ENCODE peak calls at places on chromosomes 11 and 22, in ten cellular contexts. W is lower lobe of right lung, L is mucosa of descending colon, K is mammary epithelial cell, Y is natural killer cell, Q is heart right ventricle, O is PC-3, I is choroid plexus epithelial cell, D is Calu3, G is progenitor cell of endocrine pancreas. R is an unnamed sample.

GRCh38 chr11:79940165-79940564 is 499.3 kb upstream of the TENM4 start:
- DNase-seq in W (no peak), L (no peak), K (peak), Y (no peak), Q (no peak), O (peak), I (no peak), D (no peak), G (no peak), R (no peak)

GRCh38 chr22:45284705-45285305 is at the start of gene UPK3A:
- DNase-seq in W (peak), L (peak), K (peak), Y (peak), Q (peak), O (peak), I (no peak), D (peak), G (peak), R (no peak)

GRCh38 chr11:69930081-69931059 is 111.2 kb upstream of the FGF3 start:
- DNase-seq in W (peak), L (no peak), K (no peak), Y (no peak), Q (no peak), O (no peak), I (no peak), D (no peak), G (no peak), R (peak)

GRCh38 chr22:26021516-26021915 is 147.7 kb upstream of the SEZ6L start:
- DNase-seq in W (no peak), L (no peak), K (no peak), Y (no peak), Q (no peak), O (no peak), I (no peak), D (no peak), G (no peak), R (no peak)

GRCh38 chr22:32473388-32473952 is 1.1 kb upstream of the FBXO7 start:
- DNase-seq in W (no peak), L (peak), K (peak), Y (peak), Q (no peak), O (peak), I (peak), D (peak), G (no peak), R (no peak)

GRCh38 chr11:33311680-33312079 is 54.5 kb downstream of the HIPK3 start:
- DNase-seq in W (no peak), L (no peak), K (no peak), Y (no peak), Q (no peak), O (no peak), I (no peak), D (no peak), G (no peak), R (no peak)

GRCh38 chr11:7903940-7904339 is 27.1 kb downstream of the OR10A6 start:
- DNase-seq in W (no peak), L (peak), K (no peak), Y (no peak), Q (no peak), O (peak), I (no peak), D (no peak), G (no peak), R (no peak)

GRCh38 chr11:10304495-10305261 is at the start of gene ADM:
- DNase-seq in W (peak), L (peak), K (peak), Y (peak), Q (peak), O (peak), I (peak), D (peak), G (peak), R (peak)

GRCh38 chr22:46068176-46068907 is 82.0 kb upstream of the PPARA start:
- DNase-seq in W (no peak), L (no peak), K (no peak), Y (no peak), Q (no peak), O (peak), I (no peak), D (no peak), G (no peak), R (no peak)

GRCh38 chr22:40176921-40177737 is 596 bp upstream of the TNRC6B start:
- DNase-seq in W (no peak), L (peak), K (peak), Y (peak), Q (no peak), O (peak), I (peak), D (peak), G (no peak), R (no peak)

GRCh38 chr22:37454857-37455686 is 27.8 kb upstream of the ELFN2 start:
- DNase-seq in W (peak), L (no peak), K (peak), Y (no peak), Q (no peak), O (peak), I (peak), D (peak), G (no peak), R (no peak)

GRCh38 chr11:12137938-12138731 is 27.7 kb downstream of the MICAL2 start:
- DNase-seq in W (no peak), L (no peak), K (peak), Y (no peak), Q (no peak), O (no peak), I (peak), D (no peak), G (no peak), R (no peak)

GRCh38 chr11:112523477-112523876 is 262.8 kb upstream of the PLET1 start:
- DNase-seq in W (no peak), L (peak), K (peak), Y (no peak), Q (peak), O (no peak), I (peak), D (no peak), G (no peak), R (no peak)

GRCh38 chr11:65242389-65242788 is 19.4 kb upstream of the POLA2 start:
- DNase-seq in W (no peak), L (no peak), K (no peak), Y (no peak), Q (no peak), O (no peak), I (no peak), D (no peak), G (no peak), R (peak)

DNA sequence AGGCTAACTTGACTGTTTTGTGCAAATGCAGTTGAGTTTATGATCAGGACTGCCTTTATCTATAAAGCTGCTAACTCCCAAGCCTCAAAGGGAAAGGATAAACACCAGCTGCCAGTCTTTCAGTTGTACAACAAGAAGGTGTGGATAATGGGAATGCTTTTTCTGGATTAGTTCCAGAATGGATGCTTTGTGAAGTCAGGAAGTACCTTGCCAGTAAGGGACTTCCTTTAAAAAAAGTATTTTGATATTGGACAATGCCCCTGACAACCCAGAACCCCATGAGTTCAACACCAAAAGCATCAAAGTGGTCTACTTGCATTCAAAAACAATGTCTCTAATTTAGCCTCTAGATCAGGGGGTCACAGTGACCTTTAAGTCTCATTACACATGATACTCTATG is 32.0 kb downstream of the OR5A2 start:
- DNase-seq in W (no peak), L (no peak), K (no peak), Y (no peak), Q (no peak), O (no peak), I (no peak), D (no peak), G (no peak), R (no peak)
- TF ChIP-seq CTCF in W (no peak), L (no peak), K (no peak), Y (no peak), Q (no peak), O (no peak), I (no peak), D (no peak), G (no peak), R (no peak)

DNA sequence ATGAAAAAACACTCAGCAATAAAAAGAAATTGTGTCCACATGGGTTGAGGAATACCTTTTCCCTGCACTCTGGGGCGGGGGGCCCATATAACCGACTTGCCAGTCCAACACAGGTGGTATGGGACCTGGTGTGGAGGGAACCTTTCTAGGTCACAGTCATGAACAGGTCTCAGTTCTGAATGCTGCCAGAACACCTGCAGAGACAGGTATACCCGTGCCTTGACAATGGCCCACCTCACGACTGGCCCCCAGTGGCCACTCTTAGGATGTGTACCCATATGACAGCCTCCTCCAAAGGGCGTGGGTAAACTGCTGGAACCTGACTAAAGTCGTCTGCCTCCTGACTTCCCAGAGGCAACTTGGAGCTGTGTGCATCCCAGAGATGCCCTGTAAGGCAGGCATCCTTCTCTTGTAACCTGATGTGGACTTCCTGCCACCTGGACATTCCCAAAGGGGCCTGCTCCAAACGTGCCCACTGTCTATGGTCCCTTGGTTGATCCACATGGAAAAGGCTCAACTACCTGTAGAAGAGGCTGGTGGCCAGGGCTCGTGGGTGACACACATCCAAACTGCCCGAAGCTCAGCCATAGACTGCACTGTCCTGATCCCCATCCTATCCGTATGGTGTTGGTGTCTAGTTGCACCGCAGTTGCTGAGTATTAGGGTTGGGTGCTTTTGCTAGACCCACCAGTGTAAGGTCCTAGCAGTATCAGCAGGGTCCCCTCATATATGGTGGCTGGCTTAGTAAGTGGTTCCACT is 859.3 kb downstream of the BRD1 start:
- DNase-seq in W (no peak), L (peak), K (no peak), Y (peak), Q (no peak), O (peak), I (no peak), D (no peak), G (peak), R (peak)
- TF ChIP-seq CTCF in W (peak), L (no peak), K (no peak), Y (no peak), Q (no peak), O (peak), I (peak), D (no peak), G (peak), R (peak)

DNA sequence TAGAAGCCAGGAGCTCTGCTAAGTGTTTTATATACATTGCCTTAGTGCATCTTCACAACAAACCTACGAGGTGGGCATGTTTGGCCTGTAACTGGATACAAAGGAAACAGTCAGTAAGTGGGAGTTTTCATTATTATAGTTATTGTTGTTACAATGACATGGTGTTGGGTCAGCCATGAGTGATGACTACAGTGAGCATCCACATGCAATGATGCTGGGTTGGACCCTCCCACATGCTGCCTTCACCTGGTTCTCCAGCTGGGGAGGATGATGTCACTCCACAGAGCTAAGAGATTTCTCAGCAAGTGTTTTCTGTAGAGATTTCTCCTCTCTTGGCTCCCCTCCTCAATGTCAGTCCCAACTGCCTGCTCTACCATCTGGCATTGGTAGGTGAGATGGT is 59.3 kb downstream of the EHF start:
- DNase-seq in W (no peak), L (no peak), K (peak), Y (no peak), Q (no peak), O (peak), I (no peak), D (no peak), G (no peak), R (no peak)
- TF ChIP-seq CTCF in W (no peak), L (no peak), K (no peak), Y (no peak), Q (no peak), O (no peak), I (no peak), D (no peak), G (no peak), R (no peak)

DNA sequence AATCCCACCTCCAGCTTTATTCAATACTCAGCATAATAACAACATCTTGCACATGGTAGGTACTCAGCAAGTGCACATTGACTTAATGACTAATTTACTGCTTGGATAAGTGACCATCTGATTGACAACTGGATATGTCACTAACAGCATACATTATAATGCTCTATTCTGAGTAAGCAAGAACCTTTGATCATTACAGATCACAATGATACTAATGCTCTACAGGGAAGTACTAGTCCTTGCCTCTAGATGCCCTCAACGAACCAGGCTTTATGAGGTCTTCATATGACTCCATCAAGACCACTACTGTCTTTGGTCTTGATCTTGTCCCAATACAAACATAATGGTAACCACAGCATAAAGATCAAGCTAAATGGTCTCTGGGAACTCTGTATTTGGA is 167.6 kb upstream of the MTMR2 start:
- DNase-seq in W (no peak), L (no peak), K (no peak), Y (no peak), Q (no peak), O (peak), I (no peak), D (no peak), G (no peak), R (no peak)
- TF ChIP-seq CTCF in W (no peak), L (no peak), K (no peak), Y (peak), Q (no peak), O (peak), I (no peak), D (no peak), G (no peak), R (peak)

DNA sequence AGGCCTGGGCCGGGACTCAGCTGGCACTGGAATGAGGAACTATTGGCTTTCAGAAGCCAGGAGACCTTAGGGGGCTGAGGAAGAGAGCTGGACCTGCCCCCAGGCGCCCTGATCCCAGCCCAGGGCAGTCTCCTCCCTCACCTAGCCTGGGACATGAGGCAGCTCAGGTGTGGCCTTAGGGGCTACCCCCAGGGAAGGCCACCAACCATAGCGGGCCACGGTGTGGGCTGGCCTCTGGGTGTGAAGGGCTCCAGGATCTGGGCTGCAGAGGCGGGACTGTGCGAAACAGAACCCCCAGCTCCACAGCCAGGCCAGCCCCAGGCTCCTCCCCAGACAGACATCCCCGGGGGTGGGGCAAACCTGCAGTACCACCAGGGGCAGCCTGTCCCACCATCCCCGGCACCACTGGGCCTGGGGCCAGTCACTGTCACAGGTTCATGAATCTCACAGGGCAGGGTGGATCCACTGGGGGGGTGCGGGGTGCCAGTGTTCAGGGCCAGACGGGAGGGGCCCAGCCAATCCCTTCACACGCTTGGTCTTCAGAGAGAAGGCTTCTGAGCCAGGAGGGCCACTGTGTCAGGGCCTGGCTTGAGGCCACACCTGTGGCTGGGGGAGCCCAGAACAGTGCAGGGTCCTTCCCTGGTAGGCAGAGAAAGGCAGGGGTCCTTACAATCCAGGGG is 3.5 kb downstream of the PLXNB2 start:
- DNase-seq in W (peak), L (peak), K (peak), Y (no peak), Q (peak), O (peak), I (no peak), D (peak), G (no peak), R (no peak)
- TF ChIP-seq CTCF in W (no peak), L (no peak), K (no peak), Y (no peak), Q (no peak), O (no peak), I (no peak), D (no peak), G (no peak), R (peak)

DNA sequence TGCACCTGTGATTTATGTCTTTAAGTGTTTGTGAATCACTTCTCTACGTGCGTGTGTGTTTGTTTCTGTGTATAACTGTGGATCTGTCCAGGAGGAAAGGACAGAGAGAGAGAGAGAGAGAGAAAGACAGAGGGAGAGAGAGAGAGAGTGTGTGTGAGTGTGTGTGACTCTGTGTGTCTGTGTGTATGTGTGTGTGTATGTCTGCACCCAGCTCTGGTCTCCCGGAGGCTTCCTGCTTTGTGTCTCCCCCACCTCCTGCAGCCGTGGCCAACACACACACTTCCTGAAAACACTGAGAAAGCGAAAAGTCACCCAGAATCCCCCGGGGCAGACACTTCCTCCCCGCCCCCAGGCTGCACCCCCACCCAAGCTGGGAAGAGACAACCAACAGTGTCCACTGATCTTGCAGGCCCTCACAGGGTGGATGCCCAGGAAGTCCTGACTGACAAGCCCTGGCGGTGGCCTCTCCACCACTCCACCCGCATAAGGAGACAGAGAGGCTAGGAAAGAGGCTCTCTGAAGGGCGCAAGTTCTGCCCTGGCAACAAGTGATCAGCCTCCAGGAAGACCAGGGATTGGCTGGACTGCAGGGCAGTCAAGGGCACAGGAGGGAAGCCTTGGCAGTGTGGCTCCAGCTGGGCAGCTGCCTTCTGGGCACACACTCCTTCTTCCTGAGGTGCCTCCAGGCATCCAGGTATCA is 30.0 kb downstream of the ARAP1 start:
- DNase-seq in W (peak), L (peak), K (peak), Y (peak), Q (peak), O (peak), I (peak), D (peak), G (peak), R (no peak)
- TF ChIP-seq CTCF in W (no peak), L (no peak), K (no peak), Y (no peak), Q (no peak), O (no peak), I (no peak), D (no peak), G (no peak), R (no peak)

GRCh38 chr22:27992294-27993165 is 73.5 kb upstream of the PITPNB start:
- DNase-seq in W (peak), L (no peak), K (no peak), Y (peak), Q (no peak), O (no peak), I (no peak), D (no peak), G (no peak), R (peak)

GRCh38 chr22:27990451-27990840 is 71.4 kb upstream of the PITPNB start:
- DNase-seq in W (peak), L (no peak), K (no peak), Y (peak), Q (no peak), O (no peak), I (no peak), D (no peak), G (no peak), R (peak)

GRCh38 chr22:27989758-27990450 is 70.8 kb upstream of the PITPNB start:
- DNase-seq in W (peak), L (no peak), K (no peak), Y (no peak), Q (no peak), O (no peak), I (no peak), D (no peak), G (no peak), R (peak)

GRCh38 chr22:27991586-27992293 is 72.7 kb upstream of the PITPNB start:
- DNase-seq in W (peak), L (no peak), K (no peak), Y (no peak), Q (no peak), O (no peak), I (no peak), D (no peak), G (no peak), R (peak)

DNA sequence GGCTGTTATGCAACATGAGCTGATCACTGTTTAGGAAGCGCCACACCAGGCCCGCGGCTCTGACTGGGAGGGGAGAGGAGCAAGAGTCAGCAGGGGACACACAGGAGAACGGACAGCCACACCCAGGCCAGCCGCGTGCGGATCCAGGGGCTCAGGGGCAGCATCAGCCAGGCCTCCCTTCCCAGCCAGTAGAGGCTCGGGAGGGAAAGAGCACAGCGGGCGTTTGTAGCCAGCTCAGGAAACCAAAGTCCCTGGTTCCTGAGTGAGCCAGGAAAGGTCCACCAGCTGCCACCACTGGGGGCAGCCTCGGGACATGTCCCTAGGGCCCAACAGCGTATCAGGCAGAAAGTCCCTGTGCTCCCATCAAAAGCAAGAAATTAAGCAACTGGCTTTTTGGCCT is 71.8 kb upstream of the PITPNB start:
- DNase-seq in W (peak), L (peak), K (no peak), Y (peak), Q (peak), O (peak), I (peak), D (peak), G (no peak), R (peak)
- TF ChIP-seq CTCF in W (peak), L (no peak), K (no peak), Y (no peak), Q (peak), O (peak), I (peak), D (peak), G (peak), R (peak)